ENCODE peak calls at places on chromosomes 12 and 14, in eight cellular contexts. G is GM12891, M is body of pancreas, X is A549, T is IMR-90, U is heart left ventricle, W is uterus, L is NB4. R is an unnamed sample.
A peak's percentile ranks its signal among the peaks of the same experiment; 100 is the strongest.

GRCh38 chr12:80470403-80470802 is 26.4 kb downstream of the PTPRQ start:
- DNase-seq in G (no peak), M (no peak), X (no peak), T (no peak), U (no peak), W (no peak), L (no peak), R (no peak)

GRCh38 chr12:113486722-113487121 is 15.1 kb upstream of the LHX5 start:
- DNase-seq in G (no peak), M (no peak), X (no peak), T (no peak), U (no peak), W (no peak), L (no peak), R (no peak)

GRCh38 chr12:88638956-88639355 is 58.7 kb upstream of the KITLG start:
- DNase-seq in G (no peak), M (no peak), X (no peak), T (peak; percentile 50), U (no peak), W (no peak), L (no peak), R (no peak)

GRCh38 chr12:11672833-11673232 is 23.4 kb downstream of the ETV6 start:
- DNase-seq in G (no peak), M (peak; percentile 29), X (no peak), T (no peak), U (no peak), W (no peak), L (no peak), R (no peak)

GRCh38 chr12:19402743-19403400 is 36.4 kb upstream of the AEBP2 start:
- DNase-seq in G (no peak), M (peak; percentile 58), X (no peak), T (peak; percentile 63), U (peak; percentile 35), W (no peak), L (no peak), R (no peak)

GRCh38 chr14:28344381-28344780 is 422.2 kb upstream of the FOXG1 start:
- DNase-seq in G (no peak), M (no peak), X (no peak), T (no peak), U (no peak), W (no peak), L (peak; percentile 8), R (no peak)

GRCh38 chr12:46983959-46984833 is 95.2 kb upstream of the PCED1B start:
- DNase-seq in G (peak; percentile 6), M (peak; percentile 22), X (peak; percentile 34), T (peak; percentile 75), U (no peak), W (no peak), L (peak; percentile 55), R (peak; percentile 17)

GRCh38 chr12:106280101-106280500 is 22.4 kb upstream of the TCP11L2 start:
- DNase-seq in G (no peak), M (no peak), X (no peak), T (no peak), U (no peak), W (no peak), L (no peak), R (no peak)

GRCh38 chr14:71665157-71665556 is 267.1 kb upstream of the RGS6 start:
- DNase-seq in G (no peak), M (no peak), X (no peak), T (peak; percentile 89), U (no peak), W (no peak), L (no peak), R (no peak)

GRCh38 chr12:40801082-40801481 is 108.8 kb downstream of the CNTN1 start:
- DNase-seq in G (no peak), M (no peak), X (no peak), T (no peak), U (no peak), W (no peak), L (no peak), R (no peak)

GRCh38 chr14:78950654-78951053 is 780.5 kb downstream of the NRXN3 start:
- DNase-seq in G (no peak), M (no peak), X (no peak), T (peak; percentile 76), U (no peak), W (no peak), L (no peak), R (no peak)

GRCh38 chr12:31507966-31508365 is 83.0 kb downstream of the DENND5B start:
- DNase-seq in G (no peak), M (no peak), X (no peak), T (peak; percentile 70), U (no peak), W (no peak), L (no peak), R (no peak)

GRCh38 chr12:26429070-26429691 is 233.8 kb downstream of the SSPN start:
- DNase-seq in G (no peak), M (no peak), X (no peak), T (no peak), U (no peak), W (no peak), L (no peak), R (no peak)

GRCh38 chr12:13383379-13383778 is 186.9 kb downstream of the EMP1 start:
- DNase-seq in G (no peak), M (no peak), X (no peak), T (no peak), U (no peak), W (no peak), L (no peak), R (no peak)

GRCh38 chr14:19993438-19993837 is 8.5 kb upstream of the OR4Q2 start:
- DNase-seq in G (no peak), M (no peak), X (no peak), T (no peak), U (no peak), W (no peak), L (no peak), R (no peak)

DNA sequence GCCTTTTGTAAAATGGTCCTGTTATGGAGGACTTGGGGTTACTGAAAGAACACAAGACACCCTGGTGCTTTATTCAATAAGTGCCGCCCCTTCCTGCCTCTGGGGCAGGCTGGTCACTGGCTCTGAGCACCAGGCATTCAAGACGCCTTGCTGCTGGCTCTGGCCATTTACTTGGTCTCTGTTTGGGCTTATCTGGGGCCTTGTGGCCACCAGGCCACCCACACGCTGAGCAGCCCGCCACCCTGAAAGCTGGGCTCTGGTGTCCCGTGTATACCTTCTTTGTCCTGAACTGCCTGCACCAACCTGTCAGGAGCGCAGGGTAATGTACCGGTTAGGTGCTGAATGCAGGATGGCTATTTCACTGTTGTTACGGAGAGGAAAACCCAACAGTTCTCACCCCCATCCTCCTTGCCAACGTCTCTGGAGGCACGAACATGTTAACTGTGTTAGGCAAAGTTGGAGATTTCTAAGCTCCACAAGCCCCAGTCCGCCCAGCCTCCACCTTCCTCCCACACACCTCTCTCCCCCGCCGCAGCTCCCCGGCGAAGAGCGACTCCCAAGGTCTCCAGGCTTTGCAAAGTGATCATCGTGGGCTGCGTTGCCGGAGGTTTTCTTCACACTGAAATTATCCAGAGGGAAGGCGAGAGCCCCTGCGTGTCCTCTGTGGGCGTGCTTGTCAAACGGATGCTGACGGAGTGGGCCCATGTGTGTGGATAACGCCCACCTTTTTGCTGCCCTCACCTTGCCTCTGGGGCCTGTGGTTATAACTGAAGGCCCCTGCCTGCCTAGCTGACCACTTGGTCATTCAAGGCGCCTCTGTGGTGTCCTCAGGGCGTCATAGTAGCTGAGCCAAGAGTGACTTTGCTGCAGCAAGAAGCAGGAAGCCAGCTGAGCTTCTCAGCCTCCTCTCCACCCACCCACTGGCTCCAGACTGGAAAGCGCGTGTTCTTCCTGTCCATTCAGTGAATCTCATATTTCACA is 18.8 kb upstream of the BEGAIN start:
- DNase-seq in G (no peak), M (no peak), X (no peak), T (peak; percentile 18), U (no peak), W (no peak), L (no peak), R (no peak)
- TF ChIP-seq POLR2A in G (no peak), M (no peak), X (no peak), T (no peak), U (no peak), W (no peak), L (no peak), R (no peak)

DNA sequence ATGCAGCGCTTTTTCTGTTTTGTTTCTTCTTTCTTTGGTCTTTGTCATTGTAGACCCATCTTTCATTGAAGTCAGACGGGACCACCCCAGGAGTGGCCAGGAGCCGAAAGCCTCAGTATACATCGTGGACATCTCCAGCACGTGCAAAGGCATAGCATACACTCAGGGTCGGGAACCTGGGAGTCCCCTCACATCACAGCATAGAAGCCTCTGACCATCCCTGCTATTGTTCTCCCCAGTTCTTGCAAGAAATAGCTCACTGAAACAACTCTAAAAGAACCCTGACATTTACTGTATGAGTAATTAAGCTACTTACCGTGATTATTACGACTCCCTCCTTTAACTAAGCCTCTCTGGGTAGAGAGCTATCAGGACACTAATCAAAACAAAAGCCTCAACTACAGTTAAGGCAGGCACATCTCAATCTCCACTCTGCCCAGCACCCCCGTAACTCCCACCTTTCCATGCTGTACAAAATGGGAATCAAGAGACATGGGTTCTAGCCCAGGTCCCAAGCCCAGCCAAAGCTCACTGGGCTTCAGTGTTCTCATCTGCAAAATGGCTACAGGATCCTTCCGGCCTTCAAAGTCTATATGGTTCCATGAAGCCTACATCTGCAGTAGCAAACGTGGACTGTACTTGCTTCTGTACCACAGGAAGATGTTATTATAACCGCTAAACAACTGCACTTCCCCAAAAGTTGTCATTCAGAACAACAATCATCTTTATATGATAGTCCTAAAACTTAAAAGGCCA is 6.7 kb downstream of the CCDC88C start:
- DNase-seq in G (no peak), M (no peak), X (no peak), T (no peak), U (no peak), W (no peak), L (no peak), R (no peak)
- TF ChIP-seq POLR2A in G (no peak), M (no peak), X (no peak), T (no peak), U (no peak), W (no peak), L (no peak), R (no peak)

GRCh38 chr14:66485910-66486421 is at the start of gene CCDC196:
- DNase-seq in G (no peak), M (no peak), X (no peak), T (no peak), U (no peak), W (no peak), L (no peak), R (no peak)

GRCh38 chr14:66485029-66485428 is 1.1 kb upstream of the CCDC196 start:
- DNase-seq in G (no peak), M (no peak), X (no peak), T (no peak), U (no peak), W (no peak), L (no peak), R (no peak)

GRCh38 chr14:66490143-66491111 is 4.3 kb downstream of the CCDC196 start:
- DNase-seq in G (no peak), M (no peak), X (no peak), T (no peak), U (no peak), W (no peak), L (no peak), R (no peak)

GRCh38 chr14:66483322-66483721 is 2.8 kb upstream of the CCDC196 start:
- DNase-seq in G (no peak), M (peak; percentile 70), X (no peak), T (no peak), U (no peak), W (no peak), L (peak; percentile 5), R (no peak)

GRCh38 chr14:66487159-66487558 is 988 bp downstream of the CCDC196 start:
- DNase-seq in G (no peak), M (no peak), X (no peak), T (no peak), U (no peak), W (no peak), L (no peak), R (no peak)
- TF ChIP-seq POLR2A in G (no peak), M (no peak), X (no peak), T (no peak), U (no peak), W (no peak), L (no peak), R (no peak)

GRCh38 chr14:75401356-75401755 is 26.5 kb upstream of the JDP2 start:
- DNase-seq in G (no peak), M (no peak), X (no peak), T (peak; percentile 8), U (peak; percentile 66), W (peak; percentile 68), L (no peak), R (no peak)
- TF ChIP-seq POLR2A in G (no peak), M (no peak), X (no peak), T (no peak), U (no peak), W (no peak), L (no peak), R (no peak)